ENCODE peak calls at places on chromosome 1, in four cellular contexts. Z, I, H and X are unnamed samples.

GRCh38 chr1:97304366-97304765 is 582.8 kb downstream of the PTBP2 start:
- DNase-seq in H (no peak), I (no peak), Z (no peak), X (no peak)

GRCh38 chr1:41621256-41621655 is 136.8 kb upstream of the EDN2 start:
- DNase-seq in I (no peak), Z (no peak), H (no peak), X (no peak)

GRCh38 chr1:10960954-10961833 is 51.3 kb upstream of the TARDBP start:
- DNase-seq in H (no peak), I (peak), Z (peak), X (peak)

GRCh38 chr1:62212411-62212810 is 17.8 kb downstream of the L1TD1 start:
- DNase-seq in I (no peak), Z (no peak), H (no peak), X (no peak)

GRCh38 chr1:153393926-153394325 is 3.1 kb upstream of the S100A8 start:
- DNase-seq in Z (peak), H (no peak), I (peak), X (no peak)

GRCh38 chr1:244304156-244304555 is 147.6 kb downstream of the ADSS2 start:
- DNase-seq in Z (no peak), H (no peak), I (no peak), X (no peak)

GRCh38 chr1:11458811-11459275 is 20.1 kb upstream of the DISP3 start:
- DNase-seq in Z (no peak), I (no peak), H (no peak), X (no peak)

GRCh38 chr1:45378184-45378583 is 37.9 kb upstream of the MUTYH start:
- DNase-seq in I (no peak), H (no peak), Z (no peak), X (no peak)

GRCh38 chr1:108962681-108963051 is 618 bp downstream of the CLCC1 start:
- DNase-seq in I (no peak), H (no peak), Z (peak), X (no peak)

GRCh38 chr1:19754482-19754881 is 45.2 kb downstream of the TMCO4 start:
- DNase-seq in H (no peak), Z (no peak), I (no peak), X (no peak)

GRCh38 chr1:228083871-228084278 is 1.4 kb downstream of the ARF1 start:
- DNase-seq in Z (peak), I (no peak), H (no peak), X (no peak)

GRCh38 chr1:9505142-9505541 is 34.1 kb upstream of the SLC25A33 start:
- DNase-seq in H (no peak), Z (no peak), I (no peak), X (no peak)

GRCh38 chr1:150516616-150517015 is 1.1 kb downstream of the FALEC start:
- DNase-seq in H (no peak), I (no peak), Z (peak), X (no peak)
- TF ChIP-seq MAX in H (no peak), I (no peak), Z (no peak), X (no peak)

GRCh38 chr1:178094752-178095645 is 1.1 kb downstream of the RASAL2 start:
- DNase-seq in H (no peak), I (no peak), Z (no peak), X (no peak)

GRCh38 chr1:178093150-178093957 is 550 bp upstream of the RASAL2 start:
- DNase-seq in H (peak), Z (peak), I (peak), X (peak)

GRCh38 chr1:178096421-178096820 is 2.5 kb downstream of the RASAL2 start:
- DNase-seq in Z (no peak), I (no peak), H (no peak), X (no peak)

GRCh38 chr1:178091986-178092745 is 1.7 kb upstream of the RASAL2 start:
- DNase-seq in H (no peak), Z (no peak), I (no peak), X (no peak)

DNA sequence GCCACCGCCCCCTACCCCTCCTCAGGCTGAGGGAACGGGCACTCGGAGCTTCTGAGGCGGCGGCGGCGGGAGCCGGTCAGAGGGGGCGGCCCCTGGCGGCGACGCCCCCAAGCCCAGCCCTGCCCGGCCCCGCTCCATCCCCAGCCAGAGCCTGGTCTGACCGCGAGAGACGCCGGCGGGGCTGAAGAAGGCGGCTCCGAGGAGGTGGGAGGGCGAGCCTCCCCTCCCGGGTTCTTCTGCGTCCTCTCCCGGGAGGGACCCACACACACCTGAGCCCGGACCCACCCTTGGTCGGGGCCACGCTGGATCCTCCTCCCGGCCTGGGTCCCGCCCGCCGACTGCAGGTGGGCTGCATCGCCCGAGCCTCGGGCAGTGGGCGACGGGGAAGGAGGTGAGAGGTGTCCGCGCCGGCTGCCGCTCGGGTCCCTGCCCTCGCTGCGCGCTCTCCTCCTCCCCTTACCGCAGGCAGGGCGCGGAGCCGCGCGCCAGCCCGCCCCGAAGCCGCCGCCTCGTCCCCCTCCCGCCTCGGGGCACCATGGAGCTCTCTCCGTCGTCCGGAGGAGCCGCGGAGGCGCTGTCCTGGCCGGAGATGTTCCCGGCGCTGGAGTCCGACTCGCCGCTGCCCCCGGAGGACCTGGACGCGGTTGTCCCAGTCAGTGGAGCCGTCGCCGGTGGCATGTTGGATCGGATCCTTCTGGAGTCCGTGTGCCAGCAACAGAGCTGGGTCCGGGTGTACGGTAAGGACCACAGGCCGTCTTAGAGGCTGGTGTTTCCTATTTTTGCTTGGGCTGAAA is at the start of gene RASAL2:
- DNase-seq in I (peak), Z (peak), H (no peak), X (no peak)
- TF ChIP-seq ZNF274 in I (no peak), Z (no peak), H (no peak), X (no peak)

GRCh38 chr1:100573960-100574359 is 36.0 kb downstream of the GPR88 start:
- DNase-seq in I (no peak), H (no peak), Z (no peak), X (no peak)
- TF ChIP-seq EGR1 in I (no peak), H (no peak), Z (no peak), X (no peak)

GRCh38 chr1:198575715-198576641 is 35.5 kb upstream of the ATP6V1G3 start:
- DNase-seq in H (no peak), I (no peak), Z (no peak), X (no peak)
- TF ChIP-seq MAX in H (no peak), I (no peak), Z (no peak), X (no peak)

GRCh38 chr1:17759114-17759513 is 4.0 kb downstream of the ACTL8 start:
- DNase-seq in Z (peak), H (no peak), I (peak), X (peak)
- TF ChIP-seq ZNF274 in Z (no peak), H (no peak), I (no peak), X (no peak)

DNA sequence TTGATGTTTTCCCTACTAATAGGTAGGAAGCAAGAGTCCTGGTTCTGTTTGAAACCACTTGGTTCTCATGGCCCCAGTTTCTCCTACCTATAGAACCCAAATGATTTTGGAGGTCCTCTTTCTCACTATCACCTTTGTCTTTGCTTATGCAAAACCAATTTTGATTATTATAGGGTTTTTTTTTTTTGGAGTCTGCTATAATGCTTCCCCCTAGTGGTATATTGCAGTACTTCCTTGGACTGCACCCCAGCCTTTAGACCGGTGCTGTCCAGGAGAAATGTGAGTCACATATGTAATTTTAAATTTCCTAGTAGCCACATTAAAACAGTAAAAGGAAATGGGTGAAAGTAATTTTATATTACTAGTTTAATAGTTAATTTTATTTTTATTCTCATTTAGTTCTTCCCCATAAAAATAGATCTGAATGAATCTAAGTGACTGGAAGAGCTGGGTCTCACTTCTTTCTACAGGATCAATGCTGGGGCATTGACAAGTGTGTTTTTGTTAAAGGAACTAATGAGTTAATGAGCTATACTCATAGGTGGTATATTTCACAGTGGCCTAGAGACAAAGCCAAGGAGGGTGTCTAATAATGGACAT is 10.6 kb downstream of the FCMR start:
- DNase-seq in I (no peak), Z (peak), H (no peak), X (no peak)
- TF ChIP-seq EGR1 in I (no peak), Z (no peak), H (no peak), X (no peak)

GRCh38 chr1:181396171-181396670 is 87.1 kb upstream of the CACNA1E start:
- DNase-seq in Z (no peak), I (no peak), H (no peak), X (no peak)
- TF ChIP-seq MAX in Z (no peak), I (no peak), H (no peak), X (no peak)